ENCODE peak calls at places on chromosomes 7 and 10, in seven cellular contexts. F is CD8-positive, alpha-beta T cell; E is OCI-LY7; J is stomach; I is GM12865; X is cardiac fibroblast; Z is MM.1S. U is an unnamed sample.

GRCh38 chr10:115432188-115432819 is 339.1 kb downstream of the ATRNL1 start:
- DNase-seq in E (peak; percentile 2), I (peak; percentile 7), F (no peak), J (no peak), Z (peak; percentile 41), X (peak; percentile 4), U (peak; percentile 40)

GRCh38 chr7:150322833-150323681 is at the start of the genes ACTR3C and LRRC61:
- DNase-seq in E (no peak), Z (peak; percentile 86), I (peak; percentile 93), X (no peak), J (peak; percentile 75), F (peak; percentile 61), U (no peak)

GRCh38 chr10:71074176-71074755 is 138.1 kb upstream of the UNC5B start:
- DNase-seq in E (peak; percentile 17), J (no peak), X (no peak), Z (no peak), I (no peak), F (no peak), U (no peak)

GRCh38 chr10:73366381-73367298 is 8.0 kb upstream of the CFAP70 start:
- DNase-seq in J (no peak), I (peak; percentile 80), X (no peak), Z (no peak), F (no peak), E (no peak), U (no peak)

GRCh38 chr7:90973146-90973545 is 291.1 kb upstream of the FZD1 start:
- DNase-seq in X (no peak), E (no peak), I (no peak), J (no peak), F (no peak), Z (no peak), U (no peak)

GRCh38 chr7:91264924-91265681 is 870 bp downstream of the FZD1 start:
- DNase-seq in I (peak; percentile 85), F (no peak), E (peak; percentile 46), Z (peak; percentile 73), J (peak; percentile 61), X (peak; percentile 79), U (peak; percentile 81)

GRCh38 chr7:32070406-32071360 is at the start of gene PDE1C:
- DNase-seq in Z (no peak), F (no peak), E (no peak), X (no peak), J (no peak), I (no peak), U (peak; percentile 40)

GRCh38 chr7:112985377-112985987 is 101.1 kb downstream of the GPR85 start:
- DNase-seq in J (no peak), I (no peak), Z (no peak), E (no peak), F (no peak), X (peak; percentile 52), U (peak; percentile 78)

GRCh38 chr10:29922226-29922625 is 137.2 kb downstream of the JCAD start:
- DNase-seq in X (no peak), F (no peak), J (no peak), I (no peak), E (no peak), Z (no peak), U (no peak)

GRCh38 chr10:132170561-132171361 is 16.0 kb upstream of the DPYSL4 start:
- DNase-seq in X (no peak), J (no peak), F (no peak), I (no peak), E (no peak), Z (no peak), U (no peak)

GRCh38 chr10:102975483-102976057 is 57.5 kb downstream of the CNNM2 start:
- DNase-seq in X (no peak), Z (no peak), J (no peak), F (no peak), I (no peak), E (no peak), U (no peak)

GRCh38 chr10:124417846-124418725 is 637 bp downstream of the OAT start:
- DNase-seq in E (peak; percentile 35), J (peak; percentile 46), X (peak; percentile 72), F (peak; percentile 13), I (peak; percentile 8), Z (peak; percentile 44), U (peak; percentile 65)

GRCh38 chr10:6877351-6878066 is 297.4 kb upstream of the PRKCQ start:
- DNase-seq in F (no peak), Z (no peak), J (no peak), X (no peak), I (no peak), E (no peak), U (peak; percentile 8)

DNA sequence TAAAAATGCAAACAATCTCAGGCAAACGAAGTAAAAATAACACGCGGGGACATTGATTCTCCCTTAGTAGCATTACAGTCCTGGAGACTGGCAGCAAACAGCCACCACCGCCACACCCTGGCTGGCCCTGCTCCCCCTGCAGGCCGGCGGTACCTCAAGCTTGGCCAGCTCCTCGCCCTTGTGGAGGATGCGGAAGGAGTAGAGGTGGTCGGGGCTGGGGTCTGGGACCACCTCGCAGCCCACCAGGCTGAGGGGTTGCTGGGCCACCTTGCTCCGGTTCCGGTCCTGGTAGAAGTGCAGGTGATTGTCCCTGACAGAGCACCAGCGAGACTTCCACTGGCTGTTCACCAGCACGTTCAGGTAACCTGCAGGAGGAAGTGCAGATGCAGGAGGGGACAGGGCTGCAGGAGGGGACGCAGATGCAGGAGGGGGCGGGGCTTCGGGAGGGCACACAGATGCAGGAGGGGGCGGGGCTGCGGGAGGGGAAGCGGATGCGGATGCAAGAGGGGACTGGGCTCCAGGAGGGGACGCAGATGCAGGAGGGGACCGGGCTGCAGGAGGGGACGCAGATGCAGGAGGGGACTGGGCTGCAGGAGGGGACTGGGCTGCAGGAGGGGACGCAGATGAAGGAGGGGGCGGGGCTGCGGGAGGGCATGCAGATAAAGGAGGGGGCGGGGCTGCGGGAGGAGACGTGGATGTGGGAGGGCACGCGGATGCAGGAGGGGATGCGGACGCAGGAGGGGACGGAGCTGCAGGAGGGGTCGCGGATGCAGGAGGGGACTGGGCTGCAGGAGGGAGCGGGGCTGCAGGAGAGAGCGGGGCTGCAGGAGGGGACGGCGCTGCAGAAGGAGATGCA is 65.7 kb downstream of the VWA2 start:
- DNase-seq in I (peak; percentile 67), F (peak; percentile 62), X (no peak), E (peak; percentile 86), J (peak; percentile 59), Z (peak; percentile 45), U (no peak)
- TF ChIP-seq CTCF in I (peak; percentile 66), F (peak; percentile 28), X (peak; percentile 64), E (peak; percentile 50), J (peak; percentile 31), Z (peak; percentile 78), U (peak; percentile 78)

GRCh38 chr7:13988765-13989137 is 715 bp downstream of the ETV1 start:
- DNase-seq in F (no peak), I (no peak), X (peak; percentile 33), J (no peak), Z (no peak), E (no peak), U (peak; percentile 71)

GRCh38 chr7:13987395-13987794 is 2.1 kb downstream of the ETV1 start:
- DNase-seq in Z (no peak), X (no peak), F (no peak), I (no peak), J (no peak), E (no peak), U (peak; percentile 44)

GRCh38 chr7:13984831-13985685 is 4.4 kb downstream of the ETV1 start:
- DNase-seq in J (no peak), X (no peak), Z (no peak), E (no peak), I (no peak), F (no peak), U (peak; percentile 21)

GRCh38 chr7:13988011-13988410 is 1.5 kb downstream of the ETV1 start:
- DNase-seq in X (peak; percentile 72), Z (no peak), E (no peak), J (no peak), F (no peak), I (no peak), U (peak; percentile 64)

GRCh38 chr7:13986208-13986607 is 3.3 kb downstream of the ETV1 start:
- DNase-seq in I (no peak), J (no peak), Z (no peak), X (no peak), F (no peak), E (no peak), U (peak; percentile 18)
- H3K4me3 ChIP-seq in I (no peak overlapping the region), J (no peak overlapping the region), Z (no peak overlapping the region), X (no peak overlapping the region), F (no peak overlapping the region), E (no peak overlapping the region), U (peak overlapping the region; percentile 35)

DNA sequence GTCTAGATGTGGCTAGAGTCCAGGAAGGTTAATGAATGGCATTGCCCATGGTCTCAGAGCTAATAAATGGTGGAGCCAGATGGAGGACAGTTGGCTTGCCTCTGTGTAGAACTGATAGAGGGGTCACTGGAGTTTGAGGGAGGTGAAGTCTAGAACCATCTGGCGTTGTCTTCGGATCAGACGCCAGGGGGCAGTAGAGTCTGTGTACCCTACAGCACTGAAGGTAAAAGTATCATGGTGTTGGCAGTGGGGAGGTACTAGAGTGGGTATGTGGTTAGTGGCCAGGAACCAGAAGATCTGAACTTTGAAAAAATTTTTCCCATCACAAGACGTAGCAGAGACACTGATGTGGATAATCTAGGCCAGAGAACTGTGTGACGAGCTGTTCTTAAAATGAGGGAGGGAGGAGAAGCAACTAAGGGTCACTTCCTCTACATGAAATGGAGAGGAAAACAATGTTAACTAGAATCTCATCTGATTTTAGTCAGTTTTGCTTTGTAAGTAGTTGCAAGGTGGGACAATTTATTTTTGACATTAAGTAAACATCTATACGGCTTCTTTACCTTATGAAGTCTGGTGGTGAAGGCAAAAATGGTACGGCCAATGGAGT is 227.9 kb upstream of the PRSS58 start:
- DNase-seq in Z (peak; percentile 56), F (no peak), I (peak; percentile 22), E (no peak), X (no peak), J (no peak), U (no peak)
- TF ChIP-seq CTCF in Z (peak; percentile 92), F (no peak), I (peak; percentile 58), E (peak; percentile 53), X (peak; percentile 59), J (no peak), U (peak; percentile 62)

DNA sequence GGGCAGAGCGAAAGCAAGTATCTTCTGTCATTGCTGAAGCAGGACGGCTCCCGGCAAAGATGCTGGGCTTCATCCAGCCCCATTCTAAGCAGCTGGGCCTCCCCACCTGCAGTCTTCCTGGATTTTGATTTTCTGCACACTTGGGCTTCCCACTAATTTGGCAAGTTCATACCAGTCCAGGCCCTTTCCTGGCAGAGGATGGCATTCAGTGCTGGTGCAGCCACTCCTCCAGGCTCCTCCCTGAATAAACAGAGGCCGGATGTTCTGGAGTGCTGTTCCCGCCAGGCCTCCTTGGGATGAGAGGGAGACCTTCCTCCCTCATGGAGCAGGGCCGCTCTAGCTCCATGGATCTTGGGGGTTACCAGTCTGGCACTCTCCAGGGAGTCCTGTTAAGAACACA is 3.4 kb downstream of the BAG3 start:
- DNase-seq in I (no peak), X (peak; percentile 50), J (peak; percentile 75), F (no peak), E (no peak), Z (no peak), U (no peak)
- H3K4me3 ChIP-seq in I (no peak overlapping the region), X (peak overlapping the region; percentile 2), J (peak overlapping the region; percentile 85), F (no peak overlapping the region), E (no peak overlapping the region), Z (no peak overlapping the region), U (peak overlapping the region; percentile 89)

U was measured in astrocyte of the spinal cord.